ENCODE peak calls at places on chromosome 22, in four cellular contexts. X is testis, W is transverse colon, O is A549. A is an unnamed sample.

GRCh38 chr22:19631899-19632670 is 82.2 kb upstream of the SEPTIN5 start:
- DNase-seq in X (peak; percentile 45), O (peak; percentile 46), W (no peak), A (peak; percentile 22)

GRCh38 chr22:29727248-29727551 is 7.4 kb downstream of the CABP7 start:
- DNase-seq in W (peak; percentile 21), O (peak; percentile 51), X (peak; percentile 51), A (peak; percentile 35)

GRCh38 chr22:24553597-24554315 is 1.2 kb downstream of the GUCD1 start:
- DNase-seq in X (peak; percentile 48), O (no peak), W (peak; percentile 29), A (peak; percentile 51)

GRCh38 chr22:49101225-49101624 is 726.4 kb downstream of the BRD1 start:
- DNase-seq in O (no peak), X (no peak), W (no peak), A (no peak)

GRCh38 chr22:49116021-49116420 is 711.7 kb downstream of the BRD1 start:
- DNase-seq in O (no peak), X (no peak), W (no peak), A (no peak)

GRCh38 chr22:24938741-24939341 is 7.7 kb downstream of the LHFPL7 start:
- DNase-seq in X (peak; percentile 23), W (no peak), O (peak; percentile 40), A (peak; percentile 47)

GRCh38 chr22:19599626-19600243 is 75.5 kb upstream of the CLDN5 start:
- DNase-seq in O (no peak), W (no peak), X (no peak), A (no peak)

GRCh38 chr22:27801616-27802388 is at the start of gene MN1:
- DNase-seq in O (peak; percentile 65), W (peak; percentile 25), X (peak; percentile 79), A (peak; percentile 49)

GRCh38 chr22:33958741-33959140 is 38.5 kb upstream of the LARGE1 start:
- DNase-seq in X (no peak), W (no peak), O (no peak), A (no peak)

GRCh38 chr22:39469681-39470461 is 13.1 kb downstream of the MGAT3 start:
- DNase-seq in O (no peak), X (no peak), W (no peak), A (no peak)

GRCh38 chr22:37703906-37704305 is 7.1 kb downstream of the TRIOBP start:
- DNase-seq in O (no peak), X (no peak), W (no peak), A (no peak)

GRCh38 chr22:47837703-47838102 is 1075.3 kb downstream of the TBC1D22A start:
- DNase-seq in X (no peak), O (no peak), W (no peak), A (peak; percentile 41)

GRCh38 chr22:37747090-37747714 is 50.4 kb downstream of the TRIOBP start:
- DNase-seq in X (no peak), W (no peak), O (no peak), A (peak; percentile 70)

GRCh38 chr22:42868751-42869251 is 11.7 kb upstream of the ARFGAP3 start:
- DNase-seq in O (no peak), W (peak; percentile 45), X (peak; percentile 42), A (no peak)

GRCh38 chr22:39453765-39454378 is 2.9 kb upstream of the MGAT3 start:
- DNase-seq in W (no peak), O (no peak), X (no peak), A (no peak)

GRCh38 chr22:30675436-30675835 is 7.8 kb upstream of the DUSP18 start:
- DNase-seq in X (peak; percentile 79), W (no peak), O (no peak), A (no peak)

GRCh38 chr22:22710719-22711531 is 66.5 kb downstream of the GGTLC2 start:
- DNase-seq in X (peak; percentile 78), W (peak; percentile 77), O (peak; percentile 46), A (peak; percentile 44)

GRCh38 chr22:22856885-22857606 is 30.6 kb upstream of the IGLL5 start:
- DNase-seq in X (no peak), W (no peak), O (no peak), A (no peak)

GRCh38 chr22:50285568-50286229 is 15.5 kb upstream of the MAPK11 start:
- DNase-seq in O (no peak), X (no peak), W (no peak), A (no peak)

GRCh38 chr22:42431401-42432019 is 693 bp downstream of the NFAM1 start:
- DNase-seq in W (no peak), X (no peak), O (no peak), A (no peak)

GRCh38 chr22:47198801-47199251 is 436.4 kb downstream of the TBC1D22A start:
- DNase-seq in X (peak; percentile 11), O (no peak), W (no peak), A (no peak)

GRCh38 chr22:39133871-39134270 is 18.6 kb downstream of the CBX7 start:
- DNase-seq in X (no peak), W (no peak), O (no peak), A (no peak)

GRCh38 chr22:17831527-17832251 is 57.4 kb upstream of the BID start:
- DNase-seq in X (no peak), O (no peak), W (no peak), A (peak; percentile 15)

GRCh38 chr22:43092085-43092484 is 2.9 kb upstream of the TTLL1 start:
- DNase-seq in W (no peak), X (no peak), O (no peak), A (no peak)

GRCh38 chr22:19823191-19823590 is 31.5 kb downstream of the GNB1L start:
- DNase-seq in X (peak; percentile 8), O (no peak), W (no peak), A (no peak)

GRCh38 chr22:18119409-18120110 is 9.0 kb downstream of the TUBA8 start:
- DNase-seq in X (no peak), W (no peak), O (no peak), A (no peak)

GRCh38 chr22:44181033-44181911 is 547 bp downstream of the PARVG start:
- DNase-seq in X (no peak), W (peak; percentile 53), O (no peak), A (no peak)
- H3K4me3 ChIP-seq in X (peak overlapping the region; percentile 38), W (peak overlapping the region; percentile 25), O (no peak overlapping the region), A (no peak overlapping the region)

GRCh38 chr22:26466196-26466595 is 17.4 kb downstream of the HPS4 start:
- DNase-seq in X (no peak), O (no peak), W (no peak), A (no peak)
- TF ChIP-seq CTCF in X (no peak), O (no peak), W (no peak), A (no peak)

DNA sequence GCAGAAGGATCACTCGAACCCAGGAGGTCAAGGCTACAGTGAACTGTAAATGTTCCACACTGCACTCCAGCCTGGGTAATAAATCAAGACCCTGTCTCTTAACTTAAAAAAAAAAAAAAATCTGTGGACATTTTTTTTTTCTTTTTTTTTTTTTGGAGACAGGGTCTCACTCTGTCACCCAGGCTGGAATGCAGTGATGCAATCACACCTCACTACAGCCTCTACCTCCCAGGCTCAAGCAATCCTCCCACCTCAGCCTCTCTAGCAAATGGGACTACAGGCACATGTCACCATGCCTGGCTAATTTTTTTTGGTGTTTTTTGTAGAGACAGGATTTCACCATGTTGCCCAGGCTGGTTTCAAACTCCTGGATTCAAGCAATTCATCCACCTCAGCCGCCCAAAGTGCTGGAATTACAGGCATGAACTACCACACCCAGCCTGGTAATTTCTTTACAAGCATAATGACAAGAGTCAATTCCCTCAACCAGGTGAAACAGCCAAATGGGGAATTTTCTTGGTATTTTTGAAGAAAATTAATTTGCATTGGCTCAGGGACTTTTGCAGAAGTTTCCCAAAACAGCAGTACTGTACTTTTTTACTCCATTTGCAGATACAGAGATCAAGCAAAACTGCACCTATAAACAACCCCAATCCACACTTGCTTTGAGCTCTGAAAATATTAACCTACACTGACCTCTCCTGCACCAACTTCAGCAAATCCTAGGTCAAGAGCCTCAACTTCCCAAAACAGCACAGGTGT is 44.0 kb downstream of the MRTFA start:
- DNase-seq in X (no peak), O (no peak), W (peak; percentile 36), A (no peak)
- H3K4me3 ChIP-seq in X (no peak overlapping the region), O (no peak overlapping the region), W (no peak overlapping the region), A (no peak overlapping the region)

GRCh38 chr22:46146329-46146728 is 4.0 kb upstream of the PPARA start:
- DNase-seq in O (no peak), W (no peak), X (no peak), A (no peak)
- TF ChIP-seq CTCF in O (no peak), W (no peak), X (no peak), A (no peak)

GRCh38 chr22:36505998-36506635 is 723 bp downstream of the FOXRED2 start:
- DNase-seq in X (peak; percentile 29), W (peak; percentile 13), O (no peak), A (no peak)
- H3K4me3 ChIP-seq in X (peak overlapping the region; percentile 67), W (peak overlapping the region; percentile 51), O (peak overlapping the region; percentile 50), A (peak overlapping the region; percentile 62)

A was measured in fibroblast of villous mesenchyme.